ENCODE peak calls at places on chromosomes 12 and 14, in nine cellular contexts. Y is activated gamma-delta T cell, I is GM04504, O is astrocyte, Z is aorta, M is Right ventricle myocardium superior, V is EH, D is iris pigment epithelial cell, X is EL. N is an unnamed sample.

GRCh38 chr14:73259837-73260236 is 22.5 kb downstream of the PAPLN start:
- DNase-seq in Y (no peak), I (no peak), O (no peak), Z (no peak), M (no peak), V (no peak), D (no peak), X (no peak), N (no peak)

GRCh38 chr12:104219908-104220404 is 4.4 kb downstream of the TXNRD1 start:
- DNase-seq in Y (no peak), I (peak; percentile 62), O (peak; percentile 68), Z (no peak), M (no peak), V (peak; percentile 96), D (peak; percentile 92), X (peak; percentile 95), N (peak; percentile 31)

GRCh38 chr14:102776761-102777710 is at the start of gene TRAF3:
- DNase-seq in Y (peak; percentile 91), I (no peak), O (peak; percentile 47), Z (peak; percentile 89), M (peak; percentile 82), V (peak; percentile 77), D (peak; percentile 81), X (peak; percentile 78), N (peak; percentile 37)

GRCh38 chr12:108392284-108392683 is 53.2 kb upstream of the CMKLR1 start:
- DNase-seq in Y (no peak), I (no peak), O (no peak), Z (no peak), M (no peak), V (no peak), D (no peak), X (no peak), N (no peak)

GRCh38 chr12:60930146-60930545 is 1330.1 kb upstream of the USP15 start:
- DNase-seq in Y (no peak), I (no peak), O (no peak), Z (no peak), M (no peak), V (no peak), D (no peak), X (no peak), N (no peak)

GRCh38 chr14:102958461-102958860 is 36.0 kb downstream of the AMN start:
- DNase-seq in Y (no peak), I (no peak), O (no peak), Z (no peak), M (no peak), V (no peak), D (no peak), X (no peak), N (no peak)

GRCh38 chr12:66052988-66053615 is 77.4 kb downstream of the LLPH start:
- DNase-seq in Y (no peak), I (no peak), O (no peak), Z (no peak), M (no peak), V (no peak), D (no peak), X (no peak), N (no peak)

GRCh38 chr12:54352022-54352531 is 12.2 kb downstream of the GPR84 start:
- DNase-seq in Y (no peak), I (no peak), O (peak; percentile 81), Z (peak; percentile 75), M (peak; percentile 73), V (peak; percentile 65), D (peak; percentile 77), X (peak; percentile 42), N (no peak)

GRCh38 chr12:93982847-93983315 is 165.5 kb upstream of the PLXNC1 start:
- DNase-seq in Y (no peak), I (peak; percentile 50), O (peak; percentile 94), Z (no peak), M (no peak), V (peak; percentile 88), D (peak; percentile 90), X (peak; percentile 74), N (peak; percentile 34)

GRCh38 chr12:57936513-57936883 is 4.9 kb upstream of the ATP23 start:
- DNase-seq in Y (no peak), I (no peak), O (no peak), Z (no peak), M (no peak), V (no peak), D (no peak), X (no peak), N (no peak)

GRCh38 chr12:110547090-110547489 is 36.0 kb downstream of the PPTC7 start:
- DNase-seq in Y (no peak), I (no peak), O (no peak), Z (no peak), M (no peak), V (no peak), D (no peak), X (no peak), N (no peak)

GRCh38 chr12:88833641-88834116 is 253.4 kb upstream of the KITLG start:
- DNase-seq in Y (no peak), I (no peak), O (peak; percentile 59), Z (no peak), M (no peak), V (peak; percentile 68), D (peak; percentile 79), X (no peak), N (peak; percentile 10)

GRCh38 chr14:91300283-91300841 is 55.9 kb upstream of the GPR68 start:
- DNase-seq in Y (no peak), I (no peak), O (peak; percentile 30), Z (peak; percentile 27), M (no peak), V (no peak), D (peak; percentile 29), X (no peak), N (no peak)

GRCh38 chr12:100375023-100375737 is 18.3 kb downstream of the SLC17A8 start:
- DNase-seq in Y (no peak), I (peak; percentile 55), O (peak; percentile 60), Z (peak; percentile 66), M (peak; percentile 87), V (peak; percentile 54), D (peak; percentile 16), X (peak; percentile 4), N (peak; percentile 12)

GRCh38 chr14:92635031-92635430 is 113.4 kb downstream of the LGMN start:
- DNase-seq in Y (no peak), I (no peak), O (no peak), Z (no peak), M (no peak), V (no peak), D (no peak), X (no peak), N (no peak)

GRCh38 chr12:85575115-85576096 is 260.8 kb downstream of the RASSF9 start:
- DNase-seq in Y (no peak), I (peak; percentile 41), O (peak; percentile 20), Z (peak; percentile 39), M (no peak), V (peak; percentile 64), D (peak; percentile 64), X (peak; percentile 63), N (peak; percentile 35)